ENCODE peak calls at places on chromosomes 3 and 15, in seven cellular contexts. Z, S, K, X, T, Q and F are unnamed samples.

GRCh38 chr3:42507252-42507651 is 4.8 kb downstream of the VIPR1 start:
- DNase-seq in K (no peak), S (no peak), T (no peak), Z (no peak), Q (no peak), X (no peak), F (no peak)

GRCh38 chr3:172067837-172068440 is 28.6 kb downstream of the FNDC3B start:
- DNase-seq in Q (no peak), X (no peak), K (no peak), T (no peak), Z (no peak), S (no peak), F (no peak)

GRCh38 chr15:29921130-29921601 is 98.9 kb upstream of the TJP1 start:
- DNase-seq in X (no peak), T (peak), K (no peak), S (no peak), Q (no peak), Z (no peak), F (no peak)

GRCh38 chr3:17310983-17311382 is 426.2 kb downstream of the PLCL2 start:
- DNase-seq in T (no peak), S (no peak), X (no peak), Z (no peak), Q (no peak), K (no peak), F (no peak)

GRCh38 chr3:9351709-9352126 is 11.1 kb upstream of the THUMPD3 start:
- DNase-seq in T (no peak), X (no peak), Q (no peak), K (no peak), S (no peak), Z (no peak), F (no peak)

GRCh38 chr3:53583161-53583690 is 88.8 kb downstream of the CACNA1D start:
- DNase-seq in Q (no peak), S (no peak), X (no peak), T (no peak), K (no peak), Z (no peak), F (no peak)

GRCh38 chr3:134038716-134039115 is 9.0 kb upstream of the SLCO2A1 start:
- DNase-seq in Z (no peak), K (no peak), Q (no peak), T (no peak), X (no peak), S (no peak), F (no peak)

GRCh38 chr15:66927326-66928077 is 137.9 kb upstream of the SMAD3 start:
- DNase-seq in S (peak), T (no peak), Z (no peak), Q (no peak), X (no peak), K (no peak), F (no peak)

GRCh38 chr3:187064210-187065115 is 74.8 kb downstream of the RPL39L start:
- DNase-seq in K (peak), T (no peak), S (peak), Q (no peak), Z (peak), X (no peak), F (no peak)

GRCh38 chr3:195286115-195286872 is 15.3 kb upstream of the XXYLT1 start:
- DNase-seq in Q (no peak), T (peak), Z (peak), S (peak), K (peak), X (peak), F (no peak)

GRCh38 chr15:47414207-47414606 is 303.1 kb upstream of the SEMA6D start:
- DNase-seq in T (no peak), X (no peak), Q (no peak), S (no peak), Z (no peak), K (no peak), F (no peak)